ENCODE peak calls at places on chromosome 13, in five cellular contexts. One of them, this sample, is unnamed.
A peak's percentile ranks its signal among the peaks of the same experiment; 100 is the strongest.

GRCh38 chr13:103063376-103063775 is 2.8 kb downstream of the SLC10A2 start:
- DNase-seq in GM12892: no peak
- DNase-seq in K562: no peak
- DNase-seq in H1: no peak
- DNase-seq in SK-N-SH: no peak
- DNase-seq in this sample: no peak

GRCh38 chr13:90201198-90201597 is 1146.3 kb upstream of the MIR17HG start:
- DNase-seq in GM12892: no peak
- DNase-seq in K562: no peak
- DNase-seq in SK-N-SH: no peak
- DNase-seq in H1: no peak
- DNase-seq in this sample: no peak

GRCh38 chr13:114035583-114036501 is 62.0 kb upstream of the C13orf46 start:
- DNase-seq in K562: no peak
- DNase-seq in H1: no peak
- DNase-seq in SK-N-SH: no peak
- DNase-seq in GM12892: no peak
- DNase-seq in this sample: no peak

GRCh38 chr13:27619711-27620376 is 485 bp downstream of the LNX2 start:
- DNase-seq in SK-N-SH: peak; percentile 70
- DNase-seq in GM12892: peak; percentile 33
- DNase-seq in H1: no peak
- DNase-seq in K562: no peak
- DNase-seq in this sample: peak; percentile 37

GRCh38 chr13:112434937-112435523 is 58.9 kb downstream of the SPACA7 start:
- DNase-seq in K562: no peak
- DNase-seq in SK-N-SH: no peak
- DNase-seq in GM12892: no peak
- DNase-seq in H1: no peak
- DNase-seq in this sample: no peak

GRCh38 chr13:87671031-87671823 is at the start of gene SLITRK5:
- DNase-seq in K562: no peak
- DNase-seq in H1: peak; percentile 94
- DNase-seq in SK-N-SH: peak; percentile 86
- DNase-seq in GM12892: no peak
- DNase-seq in this sample: peak; percentile 60

GRCh38 chr13:76647550-76647949 is 238.7 kb downstream of the KCTD12 start:
- DNase-seq in GM12892: no peak
- DNase-seq in SK-N-SH: no peak
- DNase-seq in K562: no peak
- DNase-seq in H1: no peak
- DNase-seq in this sample: no peak

GRCh38 chr13:62931901-62932883 is 1516.5 kb upstream of the PCDH20 start:
- DNase-seq in K562: no peak
- DNase-seq in GM12892: no peak
- DNase-seq in H1: no peak
- DNase-seq in SK-N-SH: no peak
- DNase-seq in this sample: no peak

GRCh38 chr13:63351533-63351932 is 1935.9 kb upstream of the PCDH20 start:
- DNase-seq in H1: no peak
- DNase-seq in K562: no peak
- DNase-seq in SK-N-SH: no peak
- DNase-seq in GM12892: no peak
- DNase-seq in this sample: no peak

GRCh38 chr13:85512421-85512820 is 286.8 kb downstream of the SLITRK6 start:
- DNase-seq in H1: no peak
- DNase-seq in SK-N-SH: no peak
- DNase-seq in GM12892: no peak
- DNase-seq in K562: no peak
- DNase-seq in this sample: no peak

GRCh38 chr13:35165205-35165604 is 223.1 kb downstream of the NBEA start:
- DNase-seq in SK-N-SH: no peak
- DNase-seq in H1: no peak
- DNase-seq in GM12892: no peak
- DNase-seq in K562: no peak
- DNase-seq in this sample: no peak

GRCh38 chr13:50419896-50420295 is 404.7 kb downstream of the KCNRG start:
- DNase-seq in GM12892: no peak
- DNase-seq in H1: no peak
- DNase-seq in SK-N-SH: no peak
- DNase-seq in K562: no peak
- DNase-seq in this sample: no peak

GRCh38 chr13:27942972-27943371 is 23.2 kb downstream of the PDX1 start:
- DNase-seq in H1: no peak
- DNase-seq in GM12892: no peak
- DNase-seq in SK-N-SH: no peak
- DNase-seq in K562: no peak
- DNase-seq in this sample: no peak

GRCh38 chr13:100273576-100273975 is 184.7 kb downstream of the PCCA start:
- DNase-seq in SK-N-SH: no peak
- DNase-seq in K562: no peak
- DNase-seq in GM12892: no peak
- DNase-seq in H1: no peak
- DNase-seq in this sample: no peak

GRCh38 chr13:24671367-24672117 is 8.7 kb upstream of the ATP12A start:
- DNase-seq in H1: no peak
- DNase-seq in GM12892: no peak
- DNase-seq in SK-N-SH: peak; percentile 82
- DNase-seq in K562: peak; percentile 37
- DNase-seq in this sample: no peak

GRCh38 chr13:94858856-94859811 is 146.8 kb upstream of the SOX21 start:
- DNase-seq in H1: no peak
- DNase-seq in GM12892: no peak
- DNase-seq in SK-N-SH: no peak
- DNase-seq in K562: no peak
- DNase-seq in this sample: no peak

GRCh38 chr13:113970810-113971470 is 2.9 kb downstream of the C13orf46 start:
- DNase-seq in SK-N-SH: no peak
- DNase-seq in H1: no peak
- DNase-seq in K562: no peak
- DNase-seq in GM12892: no peak
- DNase-seq in this sample: no peak

GRCh38 chr13:99496322-99497142 is 4.7 kb upstream of the TM9SF2 start:
- DNase-seq in K562: no peak
- DNase-seq in SK-N-SH: no peak
- DNase-seq in H1: no peak
- DNase-seq in GM12892: no peak
- DNase-seq in this sample: no peak

GRCh38 chr13:22740264-22740663 is 440.5 kb upstream of the SGCG start:
- DNase-seq in H1: no peak
- DNase-seq in GM12892: no peak
- DNase-seq in K562: no peak
- DNase-seq in SK-N-SH: no peak
- DNase-seq in this sample: no peak

GRCh38 chr13:98959775-98960325 is 18.0 kb downstream of the DOCK9 start:
- DNase-seq in K562: no peak
- DNase-seq in GM12892: no peak
- DNase-seq in H1: no peak
- DNase-seq in SK-N-SH: no peak
- DNase-seq in this sample: no peak

GRCh38 chr13:62387642-62388041 is 972.0 kb upstream of the PCDH20 start:
- DNase-seq in H1: no peak
- DNase-seq in GM12892: no peak
- DNase-seq in SK-N-SH: peak; percentile 6
- DNase-seq in K562: no peak
- DNase-seq in this sample: no peak

GRCh38 chr13:20412761-20413355 is 112.8 kb downstream of the CRYL1 start:
- DNase-seq in K562: no peak
- DNase-seq in H1: no peak
- DNase-seq in SK-N-SH: no peak
- DNase-seq in GM12892: no peak
- DNase-seq in this sample: no peak
- TF ChIP-seq TAF1 in K562: no peak
- TF ChIP-seq TAF1 in H1: no peak
- TF ChIP-seq TAF1 in SK-N-SH: no peak
- TF ChIP-seq TAF1 in GM12892: no peak
- TF ChIP-seq TAF1 in this sample: no peak

DNA sequence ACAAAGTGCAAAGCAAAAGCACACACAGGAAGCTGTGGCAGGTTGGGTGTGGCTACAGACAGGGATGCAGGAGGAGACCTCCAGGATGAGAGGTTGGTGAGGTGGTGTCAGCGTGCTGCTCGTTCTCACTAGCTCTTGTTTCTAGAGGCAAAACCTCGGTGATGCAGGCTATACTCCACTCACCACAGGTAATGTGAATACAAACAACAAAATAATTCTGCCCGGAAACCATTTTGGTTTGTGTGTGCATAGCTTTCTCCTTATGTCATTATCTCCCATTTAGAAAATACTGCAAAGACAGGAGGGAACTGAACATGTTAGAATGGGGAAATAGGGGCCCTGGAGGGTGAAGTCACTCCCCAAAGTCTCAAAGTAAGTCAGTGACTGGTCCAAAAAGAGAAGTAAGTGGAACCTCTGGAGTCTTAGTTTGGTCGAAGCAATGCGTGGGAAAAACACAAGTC is 9.4 kb downstream of the LCP1 start:
- DNase-seq in H1: no peak
- DNase-seq in GM12892: no peak
- DNase-seq in SK-N-SH: no peak
- DNase-seq in K562: no peak
- DNase-seq in this sample: no peak
- TF ChIP-seq POLR2AphosphoS5 in H1: no peak
- TF ChIP-seq POLR2AphosphoS5 in GM12892: peak; percentile 69
- TF ChIP-seq POLR2AphosphoS5 in SK-N-SH: no peak
- TF ChIP-seq POLR2AphosphoS5 in K562: no peak
- TF ChIP-seq POLR2AphosphoS5 in this sample: peak; percentile 43

GRCh38 chr13:97367016-97367415 is 67.0 kb upstream of the RAP2A start:
- DNase-seq in H1: no peak
- DNase-seq in GM12892: no peak
- DNase-seq in SK-N-SH: no peak
- DNase-seq in K562: no peak
- DNase-seq in this sample: no peak
- TF ChIP-seq TAF1 in H1: no peak
- TF ChIP-seq TAF1 in GM12892: no peak
- TF ChIP-seq TAF1 in SK-N-SH: no peak
- TF ChIP-seq TAF1 in K562: no peak
- TF ChIP-seq TAF1 in this sample: no peak

GRCh38 chr13:48404952-48405351 is 8.0 kb downstream of the LPAR6 start:
- DNase-seq in K562: no peak
- DNase-seq in H1: no peak
- DNase-seq in SK-N-SH: no peak
- DNase-seq in GM12892: no peak
- DNase-seq in this sample: no peak

GRCh38 chr13:48401480-48401879 is 11.4 kb downstream of the LPAR6 start:
- DNase-seq in K562: no peak
- DNase-seq in H1: no peak
- DNase-seq in GM12892: no peak
- DNase-seq in SK-N-SH: no peak
- DNase-seq in this sample: no peak

GRCh38 chr13:48402325-48402962 is 10.5 kb downstream of the LPAR6 start:
- DNase-seq in H1: no peak
- DNase-seq in GM12892: no peak
- DNase-seq in K562: no peak
- DNase-seq in SK-N-SH: no peak
- DNase-seq in this sample: no peak

GRCh38 chr13:48403929-48404328 is 9.0 kb downstream of the LPAR6 start:
- DNase-seq in H1: no peak
- DNase-seq in SK-N-SH: no peak
- DNase-seq in K562: no peak
- DNase-seq in GM12892: no peak
- DNase-seq in this sample: no peak

DNA sequence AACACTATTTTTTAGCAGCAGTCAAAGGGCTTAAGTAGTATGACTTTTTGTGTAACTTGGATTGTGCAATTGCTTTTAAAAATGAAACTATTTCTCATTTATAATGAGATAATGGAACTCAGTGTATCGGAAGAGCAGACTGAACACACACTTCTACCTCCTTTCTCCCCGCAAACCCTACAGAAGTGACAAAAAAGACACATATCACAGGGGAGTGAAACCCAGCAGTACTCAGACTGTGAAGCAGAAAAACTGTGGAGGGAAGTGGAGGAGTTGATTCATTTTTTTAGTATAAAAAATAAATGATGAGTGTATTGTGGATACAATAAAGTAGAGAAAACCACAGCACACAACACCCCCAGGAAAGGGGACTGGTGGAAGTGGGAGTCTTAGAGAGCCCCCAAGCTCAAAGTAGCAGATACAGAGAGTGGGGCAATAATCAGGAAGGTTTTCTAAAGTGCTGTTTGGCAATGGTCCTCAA is 9.7 kb downstream of the LPAR6 start:
- DNase-seq in SK-N-SH: no peak
- DNase-seq in GM12892: no peak
- DNase-seq in K562: no peak
- DNase-seq in H1: no peak
- DNase-seq in this sample: peak; percentile 11
- TF ChIP-seq POLR2AphosphoS5 in SK-N-SH: no peak
- TF ChIP-seq POLR2AphosphoS5 in GM12892: no peak
- TF ChIP-seq POLR2AphosphoS5 in K562: no peak
- TF ChIP-seq POLR2AphosphoS5 in H1: no peak
- TF ChIP-seq POLR2AphosphoS5 in this sample: no peak

GRCh38 chr13:105312906-105313305 is 1222.6 kb downstream of the EFNB2 start:
- DNase-seq in SK-N-SH: no peak
- DNase-seq in H1: no peak
- DNase-seq in K562: no peak
- DNase-seq in GM12892: no peak
- DNase-seq in this sample: no peak

GRCh38 chr13:105311094-105311493 is 1224.4 kb downstream of the EFNB2 start:
- DNase-seq in GM12892: no peak
- DNase-seq in SK-N-SH: no peak
- DNase-seq in H1: no peak
- DNase-seq in K562: no peak
- DNase-seq in this sample: no peak

DNA sequence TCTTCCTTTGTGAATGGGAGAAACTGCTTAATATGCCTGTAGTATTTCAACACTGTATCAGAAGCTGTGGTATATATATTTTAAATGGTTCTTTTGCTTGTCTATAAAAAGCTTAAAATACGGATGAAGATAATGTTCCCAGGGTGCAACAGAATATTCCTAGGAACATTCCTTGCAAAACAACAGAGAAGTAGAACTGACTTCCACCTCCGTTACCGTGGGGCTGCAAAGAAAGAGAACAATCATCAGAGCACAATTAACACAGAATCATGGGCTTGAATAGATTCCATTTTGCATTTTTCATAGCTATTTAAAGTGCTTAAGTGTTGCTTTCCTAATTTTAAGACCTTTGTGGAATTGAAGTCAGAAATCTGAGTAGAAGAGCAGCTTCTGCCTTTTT is 1227.7 kb downstream of the EFNB2 start:
- DNase-seq in SK-N-SH: no peak
- DNase-seq in K562: no peak
- DNase-seq in H1: no peak
- DNase-seq in GM12892: no peak
- DNase-seq in this sample: no peak
- TF ChIP-seq TAF1 in SK-N-SH: no peak
- TF ChIP-seq TAF1 in K562: no peak
- TF ChIP-seq TAF1 in H1: no peak
- TF ChIP-seq TAF1 in GM12892: no peak
- TF ChIP-seq TAF1 in this sample: no peak

GRCh38 chr13:41061075-41061913 is at the start of gene WBP4:
- DNase-seq in SK-N-SH: peak; percentile 90
- DNase-seq in GM12892: peak; percentile 86
- DNase-seq in K562: peak; percentile 71
- DNase-seq in H1: peak; percentile 99
- DNase-seq in this sample: peak; percentile 75
- TF ChIP-seq POLR2AphosphoS5 in SK-N-SH: peak; percentile 67
- TF ChIP-seq POLR2AphosphoS5 in GM12892: peak; percentile 80
- TF ChIP-seq POLR2AphosphoS5 in K562: no peak
- TF ChIP-seq POLR2AphosphoS5 in H1: peak; percentile 98
- TF ChIP-seq POLR2AphosphoS5 in this sample: peak; percentile 77

GRCh38 chr13:97506511-97506910 is 72.5 kb downstream of the RAP2A start:
- DNase-seq in GM12892: no peak
- DNase-seq in K562: no peak
- DNase-seq in SK-N-SH: no peak
- DNase-seq in H1: no peak
- DNase-seq in this sample: no peak
- TF ChIP-seq TAF1 in GM12892: no peak
- TF ChIP-seq TAF1 in K562: no peak
- TF ChIP-seq TAF1 in SK-N-SH: no peak
- TF ChIP-seq TAF1 in H1: no peak
- TF ChIP-seq TAF1 in this sample: no peak